ENCODE peak calls at places on chromosome 7, in ten cellular contexts. O is stomach; L is CD4-positive, alpha-beta T cell; P is HepG2; F is left ventricle myocardium inferior; E is Panc1; N is suprapubic skin; U is OCI-LY7; M is AG04450; K is endodermal cell. B is an unnamed sample.

GRCh38 chr7:46781901-46782439 is 799.9 kb downstream of the TNS3 start:
- DNase-seq in O (no peak), L (no peak), P (no peak), F (no peak), E (no peak), N (no peak), U (no peak), M (no peak), K (no peak), B (no peak)

GRCh38 chr7:120989571-120990220 is 1.2 kb downstream of the CPED1 start:
- DNase-seq in O (no peak), L (no peak), P (no peak), F (peak; percentile 22), E (no peak), N (peak; percentile 72), U (no peak), M (no peak), K (peak; percentile 49), B (peak; percentile 77)

GRCh38 chr7:129665013-129665401 is 53.5 kb downstream of the NRF1 start:
- DNase-seq in O (no peak), L (no peak), P (no peak), F (no peak), E (peak; percentile 92), N (no peak), U (no peak), M (peak; percentile 90), K (peak; percentile 85), B (no peak)

GRCh38 chr7:128833148-128833938 is 3.1 kb downstream of the FLNC start:
- DNase-seq in O (no peak), L (no peak), P (no peak), F (peak; percentile 77), E (no peak), N (peak; percentile 86), U (no peak), M (no peak), K (peak; percentile 79), B (no peak)

GRCh38 chr7:20441886-20442505 is 111.3 kb downstream of the ITGB8 start:
- DNase-seq in O (no peak), L (no peak), P (no peak), F (no peak), E (no peak), N (no peak), U (no peak), M (no peak), K (no peak), B (no peak)

GRCh38 chr7:157568785-157569584 is 232.2 kb downstream of the DNAJB6 start:
- DNase-seq in O (peak; percentile 29), L (peak; percentile 56), P (peak; percentile 78), F (peak; percentile 52), E (no peak), N (no peak), U (peak; percentile 4), M (no peak), K (peak; percentile 81), B (no peak)

GRCh38 chr7:157035302-157035701 is 24.8 kb upstream of the MNX1 start:
- DNase-seq in O (no peak), L (no peak), P (no peak), F (no peak), E (no peak), N (no peak), U (no peak), M (no peak), K (peak; percentile 3), B (no peak)

GRCh38 chr7:119664601-119665000 is 608.4 kb upstream of the KCND2 start:
- DNase-seq in O (no peak), L (no peak), P (no peak), F (no peak), E (peak; percentile 4), N (no peak), U (no peak), M (peak; percentile 20), K (no peak), B (no peak)

GRCh38 chr7:73872056-73872908 is 11.3 kb downstream of the TMEM270 start:
- DNase-seq in O (no peak), L (no peak), P (no peak), F (no peak), E (no peak), N (no peak), U (no peak), M (no peak), K (no peak), B (no peak)

GRCh38 chr7:73871163-73872011 is 10.4 kb downstream of the TMEM270 start:
- DNase-seq in O (no peak), L (no peak), P (no peak), F (peak; percentile 41), E (no peak), N (no peak), U (no peak), M (no peak), K (no peak), B (no peak)

GRCh38 chr7:73870041-73870492 is 9.1 kb downstream of the TMEM270 start:
- DNase-seq in O (no peak), L (no peak), P (peak; percentile 59), F (no peak), E (no peak), N (no peak), U (no peak), M (no peak), K (peak; percentile 63), B (no peak)

GRCh38 chr7:73866446-73866767 is 5.4 kb downstream of the TMEM270 start:
- DNase-seq in O (no peak), L (no peak), P (no peak), F (no peak), E (no peak), N (no peak), U (no peak), M (no peak), K (no peak), B (no peak)

DNA sequence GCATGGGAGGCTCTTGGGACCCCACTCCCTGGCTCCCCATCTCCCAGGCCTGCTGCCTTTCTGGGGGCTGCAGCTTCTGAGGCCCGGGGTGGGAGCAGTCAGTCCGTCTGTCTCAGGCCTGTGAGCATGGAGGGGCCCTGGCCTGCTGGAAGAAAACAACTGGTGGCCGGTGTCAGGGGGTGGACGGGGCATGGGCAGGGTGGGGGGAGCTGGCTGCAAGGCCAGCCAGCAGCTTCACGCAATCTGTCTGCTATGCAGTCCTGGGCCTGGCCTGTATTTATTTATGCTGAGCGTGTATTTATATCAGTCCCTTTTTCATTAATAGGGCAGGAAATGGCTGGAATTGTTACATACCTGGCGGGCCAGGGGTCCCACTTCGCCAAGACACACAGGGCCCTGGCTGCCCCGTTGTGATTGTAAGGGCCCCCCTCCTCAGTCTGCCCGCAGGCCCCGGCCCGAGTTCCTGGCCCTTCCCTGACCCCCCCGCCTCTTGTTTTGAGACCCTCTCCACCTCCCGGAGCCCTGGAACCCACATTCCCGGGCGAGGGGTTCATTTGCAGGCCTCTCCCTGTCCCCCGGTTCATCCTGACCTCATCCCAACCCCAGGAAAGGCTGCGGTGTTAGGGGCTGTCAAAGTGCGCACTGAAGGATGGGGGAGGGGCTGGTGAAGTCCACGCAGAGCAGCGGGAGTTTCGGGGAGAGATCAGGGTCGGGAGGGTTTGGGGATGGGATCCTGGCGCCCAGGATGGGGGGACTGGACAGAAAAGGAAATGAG is 8.2 kb downstream of the TMEM270 start:
- DNase-seq in O (no peak), L (no peak), P (no peak), F (no peak), E (no peak), N (no peak), U (no peak), M (no peak), K (no peak), B (no peak)
- H3K27ac ChIP-seq in O (peak overlapping the region; percentile 18), L (no peak overlapping the region), P (no peak overlapping the region), F (peak overlapping the region; percentile 30), E (no peak overlapping the region), N (no peak overlapping the region), U (no peak overlapping the region), M (no peak overlapping the region), K (no peak overlapping the region), B (peak overlapping the region; percentile 95)

GRCh38 chr7:150977382-150978135 is 562 bp downstream of the KCNH2 start:
- DNase-seq in O (no peak), L (no peak), P (no peak), F (no peak), E (no peak), N (no peak), U (peak; percentile 28), M (no peak), K (no peak), B (no peak)
- H3K27ac ChIP-seq in O (peak overlapping the region; percentile 64), L (no peak overlapping the region), P (no peak overlapping the region), F (peak overlapping the region; percentile 96), E (no peak overlapping the region), N (no peak overlapping the region), U (no peak overlapping the region), M (no peak overlapping the region), K (no peak overlapping the region), B (no peak overlapping the region)

DNA sequence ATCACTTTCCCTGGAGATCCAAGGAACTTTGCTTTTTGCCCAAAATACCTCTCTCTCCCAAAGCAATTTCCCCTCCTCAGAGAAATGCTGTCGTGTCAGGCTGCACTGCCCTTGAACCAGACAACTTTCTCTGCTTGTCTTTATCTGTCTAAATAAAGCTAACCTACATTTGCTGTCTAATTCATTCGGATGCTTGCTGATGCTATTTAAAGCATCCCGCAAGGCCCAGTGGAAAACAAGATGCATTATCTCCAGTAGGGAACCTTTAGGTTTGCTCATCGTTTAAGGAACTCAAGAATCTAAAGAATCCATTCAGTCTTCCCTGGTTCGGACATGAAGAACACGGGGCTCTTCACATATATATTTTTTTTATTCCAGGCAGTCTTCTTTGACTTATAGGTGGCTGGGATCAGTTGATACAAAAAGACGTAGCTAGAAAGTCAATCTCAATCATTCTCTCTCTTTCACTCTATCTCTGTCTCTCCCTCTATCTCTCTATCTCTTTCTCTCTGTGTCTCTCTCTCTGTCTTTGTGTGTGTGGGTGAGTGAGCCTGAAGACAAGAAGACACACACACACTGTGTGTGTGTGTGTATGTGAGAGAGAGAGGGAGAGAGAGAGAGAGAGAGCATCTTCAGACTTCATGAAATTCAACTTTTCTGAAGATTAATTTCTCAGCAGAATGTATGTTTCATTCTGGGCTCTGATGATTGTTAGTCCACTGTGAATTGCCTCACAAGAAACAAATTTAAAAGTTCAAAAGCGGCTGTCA is 92.8 kb upstream of the MKLN1 start:
- DNase-seq in O (no peak), L (no peak), P (no peak), F (no peak), E (no peak), N (no peak), U (no peak), M (no peak), K (no peak), B (no peak)
- H3K27ac ChIP-seq in O (no peak overlapping the region), L (no peak overlapping the region), P (no peak overlapping the region), F (peak overlapping the region; percentile 54), E (no peak overlapping the region), N (no peak overlapping the region), U (no peak overlapping the region), M (peak overlapping the region; percentile 94), K (no peak overlapping the region), B (no peak overlapping the region)

GRCh38 chr7:36747251-36747968 is 23.1 kb upstream of the AOAH start:
- DNase-seq in O (no peak), L (no peak), P (no peak), F (no peak), E (no peak), N (no peak), U (no peak), M (no peak), K (no peak), B (no peak)
- H3K27ac ChIP-seq in O (peak overlapping the region; percentile 4), L (no peak overlapping the region), P (no peak overlapping the region), F (no peak overlapping the region), E (no peak overlapping the region), N (no peak overlapping the region), U (no peak overlapping the region), M (no peak overlapping the region), K (no peak overlapping the region), B (no peak overlapping the region)

B was measured in coronary artery.